ENCODE peak calls at places on chromosome 12, in ten cellular contexts. M, J, P, U, E, N, Q, X, F and R are unnamed samples.

GRCh38 chr12:87150969-87151662 is 878.1 kb downstream of the C12orf50 start:
- DNase-seq in F (no peak), P (no peak), E (no peak), X (no peak), J (no peak), M (no peak), U (no peak), N (no peak), Q (peak), R (no peak)

GRCh38 chr12:53123578-53124351 is 20.5 kb downstream of the SOAT2 start:
- DNase-seq in M (no peak), P (no peak), J (no peak), U (no peak), Q (no peak), N (no peak), E (peak), F (no peak), X (no peak), R (no peak)

GRCh38 chr12:21823581-21823980 is 49.1 kb upstream of the KCNJ8 start:
- DNase-seq in U (no peak), P (peak), Q (no peak), M (peak), E (no peak), J (no peak), F (no peak), N (no peak), X (no peak), R (no peak)

GRCh38 chr12:39369756-39370155 is 73.2 kb downstream of the KIF21A start:
- DNase-seq in P (no peak), M (no peak), E (no peak), Q (no peak), F (no peak), J (no peak), X (no peak), N (no peak), U (no peak), R (no peak)

GRCh38 chr12:26853303-26854027 is 20.5 kb upstream of the ITPR2 start:
- DNase-seq in E (no peak), J (no peak), N (peak), Q (peak), U (peak), P (peak), M (peak), X (peak), F (peak), R (no peak)

GRCh38 chr12:2052861-2053674 is at the start of gene CACNA1C:
- DNase-seq in J (no peak), F (peak), X (peak), E (peak), U (peak), P (peak), Q (peak), M (peak), N (peak), R (no peak)

GRCh38 chr12:96425973-96426372 is 25.7 kb upstream of the CDK17 start:
- DNase-seq in J (no peak), N (no peak), M (no peak), P (no peak), F (no peak), U (no peak), Q (peak), X (no peak), E (no peak), R (no peak)

GRCh38 chr12:30613119-30613830 is 82.4 kb downstream of the IPO8 start:
- DNase-seq in Q (no peak), F (no peak), M (no peak), X (no peak), U (no peak), E (no peak), J (no peak), N (no peak), P (no peak), R (no peak)

GRCh38 chr12:130587966-130588365 is 128.1 kb downstream of the RIMBP2 start:
- DNase-seq in F (no peak), M (peak), X (no peak), P (no peak), E (no peak), U (no peak), N (no peak), J (no peak), Q (no peak), R (no peak)

GRCh38 chr12:76611533-76611932 is 52.0 kb upstream of the OSBPL8 start:
- DNase-seq in M (no peak), X (no peak), E (no peak), F (no peak), U (no peak), P (no peak), N (no peak), Q (peak), J (peak), R (no peak)